ENCODE peak calls at places on chromosomes 6 and 20, in five cellular contexts. U is prostate gland, W is ovary, A is adrenal gland, P is stomach. K is an unnamed sample.
A peak's percentile ranks its signal among the peaks of the same experiment; 100 is the strongest.

GRCh38 chr6:27414996-27415395 is 26.4 kb downstream of the ZNF391 start:
- DNase-seq in U (no peak), A (no peak), W (no peak), P (no peak), K (no peak)

GRCh38 chr6:34067814-34068213 is 78.1 kb downstream of the GRM4 start:
- DNase-seq in A (no peak), U (no peak), W (no peak), P (no peak), K (no peak)

GRCh38 chr6:42200035-42200434 is 5.3 kb upstream of the GUCA1B start:
- DNase-seq in U (peak; percentile 10), A (no peak), P (no peak), W (no peak), K (no peak)

GRCh38 chr6:117976030-117976651 is 69.1 kb downstream of the SLC35F1 start:
- DNase-seq in U (peak; percentile 8), W (no peak), A (peak; percentile 21), P (no peak), K (no peak)

GRCh38 chr20:44074252-44075151 is 112.5 kb downstream of the JPH2 start:
- DNase-seq in P (peak; percentile 19), U (no peak), A (peak; percentile 31), W (peak; percentile 8), K (peak; percentile 67)

GRCh38 chr6:167825759-167826229 is 917 bp upstream of the AFDN start:
- DNase-seq in W (peak; percentile 72), U (peak; percentile 80), A (peak; percentile 62), P (peak; percentile 84), K (no peak)

GRCh38 chr20:8809107-8809953 is 259.6 kb upstream of the PLCB4 start:
- DNase-seq in A (no peak), P (no peak), W (no peak), U (no peak), K (no peak)

GRCh38 chr6:74870403-74870802 is 335.4 kb downstream of the COL12A1 start:
- DNase-seq in W (no peak), U (no peak), P (no peak), A (no peak), K (no peak)

GRCh38 chr6:90003069-90003800 is 109.0 kb downstream of the GJA10 start:
- DNase-seq in W (no peak), U (no peak), A (no peak), P (no peak), K (no peak)

GRCh38 chr20:36394340-36394965 is 88.3 kb downstream of the DLGAP4 start:
- DNase-seq in W (no peak), P (no peak), U (no peak), A (no peak), K (peak; percentile 74)

GRCh38 chr20:38825901-38826625 is 20.6 kb downstream of the PPP1R16B start:
- DNase-seq in U (no peak), P (no peak), A (no peak), W (no peak), K (no peak)

GRCh38 chr6:167408235-167408869 is 83.5 kb downstream of the TTLL2 start:
- DNase-seq in W (no peak), U (no peak), A (no peak), P (no peak), K (no peak)

GRCh38 chr6:33317418-33317667 is 201 bp downstream of the ZBTB22 start:
- DNase-seq in P (no peak), A (no peak), W (no peak), U (no peak), K (peak; percentile 87)

GRCh38 chr20:16158090-16158975 is 414.9 kb downstream of the KIF16B start:
- DNase-seq in A (no peak), P (no peak), U (no peak), W (no peak), K (no peak)

DNA sequence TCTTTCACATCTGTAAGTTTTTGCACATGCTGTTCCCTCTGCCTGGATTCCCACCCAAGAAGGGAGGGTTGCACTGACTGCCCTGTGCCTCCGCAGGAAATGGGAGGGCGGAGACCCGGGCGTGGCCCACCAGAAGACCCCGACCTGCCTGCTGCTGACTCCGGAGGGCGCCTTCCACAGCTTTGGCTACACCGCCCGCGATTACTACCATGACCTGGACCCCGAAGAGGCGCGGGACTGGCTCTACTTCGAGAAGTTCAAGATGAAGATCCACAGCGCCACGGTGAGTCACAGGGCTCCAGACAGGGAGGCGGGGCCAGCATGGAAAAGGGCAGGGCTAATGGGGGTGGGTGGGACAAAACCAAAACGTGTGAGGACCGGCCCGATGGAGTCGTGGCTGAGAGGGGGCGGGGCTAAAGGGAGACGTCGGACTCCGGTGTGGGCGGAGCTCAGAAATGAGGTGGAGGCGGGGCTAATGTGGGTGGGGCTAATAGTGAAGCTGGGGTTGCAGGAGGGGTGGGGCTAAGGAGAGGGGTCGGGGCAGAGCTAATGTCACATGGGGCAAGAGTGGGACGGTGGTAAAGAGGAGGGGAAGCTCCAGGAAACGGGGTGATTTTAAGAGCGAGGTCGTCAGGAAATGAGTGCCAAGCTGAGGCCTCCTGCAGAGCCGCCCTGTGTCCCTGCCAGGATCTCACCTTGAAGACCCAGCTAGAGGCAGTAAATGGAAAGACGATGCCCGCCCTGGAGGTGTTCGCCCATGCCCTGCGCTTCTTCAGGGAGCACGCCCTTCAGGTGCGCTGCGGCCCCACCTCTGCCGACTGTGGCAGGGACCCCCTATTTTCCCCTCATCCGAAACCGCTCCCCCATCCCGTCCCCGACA is 12.6 kb downstream of the HSPA12B start:
- DNase-seq in P (peak; percentile 80), U (no peak), A (peak; percentile 90), W (peak; percentile 76), K (no peak)
- H3K4me3 ChIP-seq in P (no peak overlapping the region), U (no peak overlapping the region), A (no peak overlapping the region), W (no peak overlapping the region), K (no peak overlapping the region)

DNA sequence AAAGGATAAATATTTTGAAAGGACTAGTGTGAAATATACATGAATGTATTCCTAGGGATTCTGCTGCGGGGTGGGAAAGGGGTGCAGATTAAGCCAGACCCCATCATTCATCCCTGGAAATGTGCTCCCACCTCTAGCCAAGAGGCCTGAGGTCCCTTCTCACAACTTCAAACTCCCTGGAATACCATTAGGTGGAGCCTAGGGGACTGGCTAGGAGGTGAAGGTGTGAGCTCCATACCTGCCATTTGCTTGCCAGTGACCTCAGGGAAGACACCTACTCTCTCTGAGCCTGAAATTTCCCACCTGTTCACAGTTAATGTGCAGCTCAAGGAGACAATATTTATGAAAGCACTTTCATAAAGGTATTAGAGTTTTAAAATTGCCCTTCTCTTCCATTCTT is 4.7 kb upstream of the CCN2 start:
- DNase-seq in U (no peak), P (no peak), A (no peak), W (no peak), K (no peak)
- TF ChIP-seq POLR2A in U (no peak), P (no peak), A (no peak), W (no peak), K (no peak)

DNA sequence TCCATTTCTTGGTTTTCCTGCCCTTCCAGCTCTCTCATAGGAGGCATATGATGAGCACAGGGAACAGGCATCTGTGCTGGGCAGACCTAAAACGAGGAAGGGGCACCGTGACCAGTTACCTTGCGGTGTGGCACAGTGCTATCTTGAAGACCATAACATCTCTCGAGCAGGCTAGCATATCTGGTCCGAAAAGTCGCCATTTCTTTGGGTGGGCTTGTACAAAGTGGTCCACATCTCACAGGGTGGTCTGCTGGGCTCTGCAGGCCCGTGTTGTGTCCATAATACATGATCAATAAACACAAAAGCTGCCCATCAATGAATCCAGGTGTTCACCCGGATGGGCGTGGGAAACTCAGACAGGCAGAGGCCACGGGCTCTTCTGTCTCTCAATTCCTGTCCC is 115.7 kb downstream of the PHACTR3 start:
- DNase-seq in P (no peak), A (no peak), W (no peak), U (no peak), K (no peak)
- H3K27me3 ChIP-seq in P (no peaks in the 10 kb centered on the region), A (peaks cover 15% of the 10 kb centered on the region), W (no peaks in the 10 kb centered on the region), U (peaks cover 2% of the 10 kb centered on the region), K (peaks cover 53% of the 10 kb centered on the region)

DNA sequence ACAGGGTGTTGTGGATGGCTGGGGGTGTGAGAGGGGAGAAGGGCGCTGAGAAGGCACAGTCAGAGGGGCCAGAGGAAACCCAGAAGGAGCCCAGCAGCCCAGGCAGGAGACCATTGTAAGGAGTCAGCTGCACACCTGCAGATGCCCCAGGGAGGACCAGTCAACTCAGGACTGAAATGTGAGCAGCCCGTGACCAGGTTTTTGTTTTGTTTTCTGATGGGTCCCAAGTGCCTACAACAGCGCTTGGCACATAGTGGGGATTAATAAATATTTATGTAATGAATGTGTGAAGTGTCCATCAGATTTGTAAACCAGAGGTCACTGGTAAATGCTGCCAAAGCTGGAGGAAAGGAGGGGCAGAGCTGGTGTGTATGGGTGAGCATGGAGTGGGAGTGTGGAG is 30.2 kb downstream of the TRAM2 start:
- DNase-seq in U (no peak), P (no peak), A (no peak), W (no peak), K (no peak)
- H3K4me3 ChIP-seq in U (no peak overlapping the region), P (no peak overlapping the region), A (no peak overlapping the region), W (no peak overlapping the region), K (no peak overlapping the region)

K was measured in suprapubic skin.